ENCODE peak calls at places on chromosome 21, in five cellular contexts. X is head of caudate nucleus, Y is fibroblast of mammary gland, D is KBM-7, T is fibroblast of the conjunctiva. M is an unnamed sample.

GRCh38 chr21:35163381-35163780 is 114.3 kb upstream of the RUNX1 start:
- DNase-seq in Y (peak), T (no peak), X (no peak), D (no peak), M (no peak)

GRCh38 chr21:43658769-43659135 is 536 bp downstream of the HSF2BP start:
- DNase-seq in X (no peak), D (no peak), Y (no peak), T (no peak), M (peak)

GRCh38 chr21:15967661-15968060 is 237.9 kb downstream of the USP25 start:
- DNase-seq in T (no peak), D (no peak), X (no peak), Y (peak), M (no peak)

GRCh38 chr21:37342046-37342632 is 24.4 kb upstream of the DYRK1A start:
- DNase-seq in T (no peak), Y (no peak), D (peak), X (no peak), M (no peak)

GRCh38 chr21:46311568-46311967 is 12.1 kb downstream of the C21orf58 start:
- DNase-seq in Y (no peak), D (no peak), T (no peak), X (no peak), M (no peak)

GRCh38 chr21:46122241-46122671 is 24.3 kb downstream of the COL6A2 start:
- DNase-seq in T (no peak), Y (peak), D (no peak), X (peak), M (peak)

GRCh38 chr21:17930102-17930501 is 110.9 kb upstream of the C21orf91 start:
- DNase-seq in T (no peak), D (no peak), X (no peak), Y (no peak), M (no peak)

GRCh38 chr21:34545079-34545884 is 33.3 kb upstream of the KCNE1 start:
- DNase-seq in Y (peak), T (peak), X (peak), D (peak), M (no peak)

GRCh38 chr21:35974801-35975200 is 85.5 kb downstream of the SETD4 start:
- DNase-seq in T (no peak), X (no peak), Y (peak), D (no peak), M (no peak)

GRCh38 chr21:38048241-38048640 is 132.0 kb upstream of the KCNJ6 start:
- DNase-seq in D (no peak), X (no peak), T (no peak), Y (no peak), M (no peak)

M was measured in type B pancreatic cell.